ENCODE peak calls at places on chromosomes 5 and 9, in four cellular contexts. Z is activated T-cell treated with anti-CD3 and anti-CD28 coated beads for 1 hour; U is stimulated activated CD4-positive, alpha-beta T cell treated with anti-CD3 and anti-CD28 coated beads, TNF-alpha, amount 100 ng/mL, for 1 hour; I is HS-27A. V is an unnamed sample.

GRCh38 chr9:18490591-18491370 is 16.8 kb downstream of the ADAMTSL1 start:
- DNase-seq in Z (no peak), U (no peak), I (peak), V (no peak)

GRCh38 chr5:45189481-45189880 is 380.7 kb downstream of the MRPS30 start:
- DNase-seq in Z (no peak), U (no peak), I (no peak), V (no peak)

GRCh38 chr9:14131353-14132088 is 182.4 kb downstream of the NFIB start:
- DNase-seq in Z (no peak), U (no peak), I (no peak), V (no peak)

GRCh38 chr9:16371306-16371705 is 499.2 kb downstream of the BNC2 start:
- DNase-seq in Z (no peak), U (no peak), I (no peak), V (no peak)

GRCh38 chr5:31106259-31106658 is 87.2 kb upstream of the CDH6 start:
- DNase-seq in Z (no peak), U (no peak), I (no peak), V (no peak)

GRCh38 chr5:146606838-146607237 is 90.8 kb upstream of the GPR151 start:
- DNase-seq in Z (no peak), U (no peak), I (no peak), V (no peak)

GRCh38 chr9:14007199-14007769 is 306.7 kb downstream of the NFIB start:
- DNase-seq in Z (no peak), U (no peak), I (no peak), V (no peak)

GRCh38 chr9:88476491-88477271 is 58.3 kb upstream of the NXNL2 start:
- DNase-seq in Z (no peak), U (no peak), I (no peak), V (no peak)

GRCh38 chr5:150318613-150319483 is 16.1 kb upstream of the ARSI start:
- DNase-seq in Z (no peak), U (no peak), I (no peak), V (no peak)

GRCh38 chr5:161230222-161230621 is 316.3 kb downstream of the GABRB2 start:
- DNase-seq in Z (no peak), U (no peak), I (no peak), V (no peak)

GRCh38 chr9:105912868-105913516 is 218.7 kb downstream of the TMEM38B start:
- DNase-seq in Z (no peak), U (no peak), I (no peak), V (no peak)

GRCh38 chr9:86487222-86487841 is 133.1 kb upstream of the TUT7 start:
- DNase-seq in Z (no peak), U (no peak), I (no peak), V (no peak)

GRCh38 chr5:28216939-28217360 is 1178.6 kb upstream of the CDH9 start:
- DNase-seq in Z (no peak), U (no peak), I (no peak), V (no peak)

GRCh38 chr9:97564291-97565175 is 63.1 kb downstream of the TMOD1 start:
- DNase-seq in Z (no peak), U (no peak), I (peak), V (no peak)

GRCh38 chr5:10590226-10591047 is 26.6 kb downstream of the ANKRD33B start:
- DNase-seq in Z (no peak), U (no peak), I (no peak), V (no peak)

GRCh38 chr5:91224969-91225368 is 158.1 kb downstream of the ARRDC3 start:
- DNase-seq in Z (no peak), U (no peak), I (no peak), V (no peak)

GRCh38 chr9:126756876-126757415 is 47.9 kb upstream of the ZBTB43 start:
- DNase-seq in Z (no peak), U (no peak), I (no peak), V (no peak)

GRCh38 chr5:83586874-83587776 is 115.6 kb downstream of the VCAN start:
- DNase-seq in Z (no peak), U (no peak), I (no peak), V (no peak)

GRCh38 chr5:72747826-72748225 is 68.6 kb upstream of the TNPO1 start:
- DNase-seq in Z (no peak), U (no peak), I (no peak), V (no peak)

GRCh38 chr5:126137771-126138474 is 285.3 kb upstream of the GRAMD2B start:
- DNase-seq in Z (no peak), U (no peak), I (no peak), V (no peak)

GRCh38 chr9:96487949-96488348 is 38.0 kb downstream of the HABP4 start:
- DNase-seq in Z (no peak), U (no peak), I (no peak), V (no peak)

GRCh38 chr5:83538788-83539535 is 67.4 kb downstream of the VCAN start:
- DNase-seq in Z (no peak), U (no peak), I (no peak), V (no peak)

GRCh38 chr9:23492126-23493002 is 333.7 kb downstream of the ELAVL2 start:
- DNase-seq in Z (no peak), U (no peak), I (no peak), V (no peak)

GRCh38 chr5:142669479-142669878 is 16.4 kb downstream of the FGF1 start:
- DNase-seq in Z (no peak), U (no peak), I (no peak), V (no peak)

GRCh38 chr5:9428272-9428671 is 117.6 kb downstream of the SEMA5A start:
- DNase-seq in Z (no peak), U (no peak), I (no peak), V (no peak)

GRCh38 chr5:159887050-159887449 is 29.2 kb upstream of the ADRA1B start:
- DNase-seq in Z (no peak), U (no peak), I (no peak), V (no peak)

GRCh38 chr9:126439402-126439765 is 112.8 kb downstream of the MVB12B start:
- DNase-seq in Z (no peak), U (no peak), I (no peak), V (no peak)

GRCh38 chr5:168422431-168422830 is 63.8 kb upstream of the RARS1 start:
- DNase-seq in Z (no peak), U (no peak), I (no peak), V (no peak)

GRCh38 chr5:124576848-124577409 is 169.5 kb downstream of the ZNF608 start:
- DNase-seq in Z (no peak), U (no peak), I (no peak), V (no peak)

GRCh38 chr9:4630836-4631235 is 31.3 kb upstream of the PLPP6 start:
- DNase-seq in Z (no peak), U (no peak), I (no peak), V (no peak)

GRCh38 chr9:16134351-16134750 is 581.5 kb downstream of the CCDC171 start:
- DNase-seq in Z (no peak), U (no peak), I (no peak), V (no peak)

GRCh38 chr9:94870793-94871558 is 144.5 kb downstream of the AOPEP start:
- DNase-seq in Z (no peak), U (no peak), I (no peak), V (no peak)

GRCh38 chr5:94021246-94021645 is 279.8 kb upstream of the POU5F2 start:
- DNase-seq in Z (no peak), U (no peak), I (peak), V (no peak)

GRCh38 chr9:109805054-109805453 is 25.1 kb downstream of the PALM2AKAP2 start:
- DNase-seq in Z (no peak), U (no peak), I (no peak), V (no peak)

GRCh38 chr9:89362647-89363310 is 44.5 kb downstream of the SECISBP2 start:
- DNase-seq in Z (no peak), U (no peak), I (no peak), V (no peak)

GRCh38 chr5:42021119-42021518 is 96.0 kb downstream of the FBXO4 start:
- DNase-seq in Z (no peak), U (no peak), I (peak), V (no peak)

GRCh38 chr9:87722393-87722792 is 3.5 kb upstream of the CTSL start:
- DNase-seq in Z (no peak), U (no peak), I (no peak), V (no peak)

GRCh38 chr9:32427111-32427873 is 42.8 kb downstream of the ACO1 start:
- DNase-seq in Z (no peak), U (no peak), I (no peak), V (no peak)

GRCh38 chr9:133188006-133188842 is 20.8 kb downstream of the OBP2B start:
- DNase-seq in Z (no peak), U (no peak), I (no peak), V (no peak)

GRCh38 chr5:38453506-38453905 is 102.9 kb downstream of the LIFR start:
- DNase-seq in Z (peak), U (peak), I (no peak), V (no peak)

V was measured in activated T-helper 1 cell treated with anti-CD3 and anti-CD28 coated beads, Interleukin-2, amount 50 U/mL, for 16 hours.